ENCODE peak calls at places on chromosomes 3 and 15, in ten cellular contexts. D is colonic mucosa, X is Calu3, J is lower leg skin, N is prostate gland, C is right lobe of liver, W is nephron progenitor cell, K is progenitor cell of endocrine pancreas, M is kidney, Z is AG10803. E is an unnamed sample.

GRCh38 chr15:82108489-82109078 is 62.8 kb upstream of the MEX3B start:
- DNase-seq in D (peak; percentile 65), X (peak; percentile 94), J (peak; percentile 30), N (peak; percentile 54), C (peak; percentile 78), W (peak; percentile 66), K (peak; percentile 40), M (no peak), Z (peak; percentile 57), E (no peak)

GRCh38 chr3:114994554-114995341 is 152.3 kb downstream of the ZBTB20 start:
- DNase-seq in D (no peak), X (no peak), J (no peak), N (no peak), C (no peak), W (no peak), K (no peak), M (no peak), Z (no peak), E (no peak)

GRCh38 chr15:51619331-51620033 is 3.1 kb downstream of the DMXL2 start:
- DNase-seq in D (no peak), X (no peak), J (no peak), N (no peak), C (no peak), W (no peak), K (no peak), M (no peak), Z (no peak), E (peak; percentile 80)

GRCh38 chr3:42988097-42988496 is 9.0 kb downstream of the GASK1A start:
- DNase-seq in D (no peak), X (no peak), J (no peak), N (no peak), C (no peak), W (no peak), K (no peak), M (no peak), Z (no peak), E (no peak)

GRCh38 chr3:61442696-61443095 is 118.7 kb upstream of the PTPRG start:
- DNase-seq in D (no peak), X (no peak), J (no peak), N (no peak), C (no peak), W (no peak), K (no peak), M (no peak), Z (no peak), E (no peak)

GRCh38 chr3:109851854-109852253 is 514.5 kb upstream of the DPPA4 start:
- DNase-seq in D (no peak), X (no peak), J (no peak), N (no peak), C (no peak), W (no peak), K (no peak), M (no peak), Z (no peak), E (no peak)

GRCh38 chr3:161275919-161276318 is 54.8 kb downstream of the NMD3 start:
- DNase-seq in D (peak; percentile 45), X (no peak), J (no peak), N (no peak), C (no peak), W (no peak), K (no peak), M (no peak), Z (no peak), E (no peak)

GRCh38 chr15:41806291-41807181 is 21.4 kb upstream of the JMJD7 start:
- DNase-seq in D (no peak), X (no peak), J (no peak), N (peak; percentile 42), C (no peak), W (no peak), K (no peak), M (no peak), Z (no peak), E (no peak)

GRCh38 chr3:118400086-118400485 is 634.6 kb downstream of the IGSF11 start:
- DNase-seq in D (no peak), X (no peak), J (no peak), N (no peak), C (no peak), W (no peak), K (no peak), M (no peak), Z (no peak), E (no peak)

GRCh38 chr15:41254560-41254959 is 23.5 kb downstream of the CHP1 start:
- DNase-seq in D (no peak), X (no peak), J (no peak), N (no peak), C (no peak), W (no peak), K (no peak), M (no peak), Z (no peak), E (no peak)

GRCh38 chr3:150179330-150179729 is 208.6 kb upstream of the PFN2 start:
- DNase-seq in D (no peak), X (no peak), J (no peak), N (no peak), C (no peak), W (no peak), K (no peak), M (no peak), Z (no peak), E (no peak)

GRCh38 chr3:150183619-150184425 is 213.1 kb upstream of the PFN2 start:
- DNase-seq in D (peak; percentile 62), X (peak; percentile 74), J (peak; percentile 39), N (peak; percentile 60), C (peak; percentile 62), W (peak; percentile 68), K (peak; percentile 40), M (peak; percentile 87), Z (peak; percentile 80), E (no peak)

GRCh38 chr3:150180349-150180748 is 209.7 kb upstream of the PFN2 start:
- DNase-seq in D (no peak), X (no peak), J (no peak), N (no peak), C (no peak), W (no peak), K (no peak), M (no peak), Z (peak; percentile 84), E (no peak)

DNA sequence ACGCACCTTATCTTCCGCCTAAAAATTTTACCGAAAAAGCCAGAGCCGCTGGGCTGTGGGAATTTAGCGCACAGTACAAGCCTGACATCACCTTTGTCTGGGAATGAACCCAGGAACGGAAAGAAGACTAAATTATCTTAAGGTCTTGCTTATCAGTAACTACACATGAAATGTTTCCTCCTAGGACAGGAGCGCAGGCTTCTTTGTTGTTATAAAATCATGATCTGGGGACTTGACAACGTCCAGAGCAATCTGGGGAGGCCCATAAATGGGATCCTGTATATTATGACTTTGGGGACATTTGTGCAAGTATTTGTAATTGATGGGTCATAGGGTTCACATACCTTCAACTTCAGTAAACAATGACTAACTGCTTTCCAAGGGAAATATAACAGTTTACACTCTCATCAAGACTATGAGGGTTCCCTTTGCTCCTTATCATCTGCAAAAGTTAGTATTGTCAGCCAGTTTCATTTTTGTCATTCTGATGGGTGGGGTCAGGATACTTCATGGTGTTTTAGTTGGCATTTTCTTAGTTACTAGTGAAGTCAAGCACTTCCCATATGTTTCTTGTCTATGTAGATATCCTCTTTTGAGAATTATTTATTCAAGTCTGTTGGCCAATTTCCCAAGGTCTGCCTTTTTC is 213.9 kb upstream of the PFN2 start:
- DNase-seq in D (no peak), X (no peak), J (no peak), N (no peak), C (no peak), W (no peak), K (no peak), M (no peak), Z (peak; percentile 14), E (no peak)
- TF ChIP-seq CTCF in D (no peak), X (no peak), J (no peak), N (no peak), C (no peak), W (no peak), K (no peak), M (no peak), Z (no peak), E (peak; percentile 18)

GRCh38 chr3:52299815-52300611 is 12.4 kb downstream of the GLYCTK start:
- DNase-seq in D (no peak), X (no peak), J (no peak), N (no peak), C (peak; percentile 67), W (peak; percentile 52), K (no peak), M (no peak), Z (no peak), E (peak; percentile 69)
- TF ChIP-seq CTCF in D (no peak), X (no peak), J (no peak), N (no peak), C (peak; percentile 37), W (no peak), K (peak; percentile 15), M (peak; percentile 20), Z (peak; percentile 31), E (peak; percentile 46)

DNA sequence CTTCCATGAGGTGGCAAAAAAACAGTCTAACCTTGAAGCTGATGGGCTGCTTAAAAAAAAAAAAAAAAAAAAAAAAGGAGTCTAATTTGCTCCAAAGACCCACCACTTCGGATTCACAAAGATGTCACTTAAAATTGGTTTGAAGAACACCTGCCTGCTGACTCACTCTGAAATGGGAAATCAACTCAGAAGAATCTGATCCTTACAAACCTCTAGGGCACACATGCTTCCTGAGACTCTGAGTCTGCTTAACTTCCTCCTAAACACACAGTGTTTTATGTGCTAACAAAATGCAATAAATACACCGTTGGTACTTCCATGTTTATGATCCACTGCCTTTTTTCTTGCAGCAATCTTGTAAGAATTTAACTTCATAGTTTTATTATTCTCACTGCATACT is 72.9 kb upstream of the FRMD4B start:
- DNase-seq in D (no peak), X (no peak), J (no peak), N (no peak), C (no peak), W (no peak), K (no peak), M (no peak), Z (no peak), E (no peak)
- TF ChIP-seq CTCF in D (no peak), X (no peak), J (no peak), N (no peak), C (no peak), W (no peak), K (no peak), M (no peak), Z (no peak), E (no peak)

GRCh38 chr15:90539789-90540188 is 10.1 kb downstream of the CRTC3 start:
- DNase-seq in D (no peak), X (no peak), J (no peak), N (no peak), C (no peak), W (no peak), K (no peak), M (no peak), Z (no peak), E (no peak)

GRCh38 chr15:90547545-90547944 is 17.8 kb downstream of the CRTC3 start:
- DNase-seq in D (no peak), X (no peak), J (no peak), N (no peak), C (no peak), W (no peak), K (no peak), M (no peak), Z (no peak), E (no peak)

GRCh38 chr15:90550919-90551318 is 21.2 kb downstream of the CRTC3 start:
- DNase-seq in D (no peak), X (no peak), J (no peak), N (no peak), C (no peak), W (no peak), K (no peak), M (no peak), Z (peak; percentile 38), E (no peak)

GRCh38 chr15:90540768-90541167 is 11.0 kb downstream of the CRTC3 start:
- DNase-seq in D (no peak), X (no peak), J (no peak), N (no peak), C (no peak), W (no peak), K (no peak), M (no peak), Z (no peak), E (no peak)

GRCh38 chr15:90545095-90545494 is 15.4 kb downstream of the CRTC3 start:
- DNase-seq in D (no peak), X (no peak), J (no peak), N (no peak), C (no peak), W (no peak), K (no peak), M (no peak), Z (peak; percentile 15), E (no peak)
- TF ChIP-seq CTCF in D (no peak), X (no peak), J (no peak), N (no peak), C (no peak), W (no peak), K (no peak), M (no peak), Z (no peak), E (no peak)

E was measured in CD14-positive monocyte.